ENCODE peak calls at places on chromosome 9, in five cellular contexts. J is osteocyte; I is mucosa of gallbladder; T is stimulated activated CD4-positive, alpha-beta T cell treated with anti-CD3 and anti-CD28 coated beads, Interleukin-1b, Interleukin-23, amount 100 ng/mL, for 4 hours; M is memory B cell. B is an unnamed sample.

GRCh38 chr9:131627846-131628820 is 82.8 kb downstream of the PRRT1B start:
- DNase-seq in T (no peak), J (no peak), I (peak; percentile 75), M (peak; percentile 68), B (peak; percentile 58)

GRCh38 chr9:87406545-87407166 is 91.0 kb upstream of the DAPK1 start:
- DNase-seq in J (no peak), T (no peak), I (no peak), M (no peak), B (no peak)

GRCh38 chr9:93124793-93125192 is 9.3 kb downstream of the NINJ1 start:
- DNase-seq in I (no peak), M (no peak), J (no peak), T (no peak), B (no peak)

GRCh38 chr9:93028448-93029006 is 30.0 kb upstream of the SUSD3 start:
- DNase-seq in M (peak; percentile 55), J (no peak), I (no peak), T (no peak), B (peak; percentile 94)

GRCh38 chr9:13860019-13860418 is 453.9 kb downstream of the NFIB start:
- DNase-seq in J (no peak), M (no peak), I (no peak), T (no peak), B (no peak)

GRCh38 chr9:134496413-134497282 is 145.0 kb upstream of the COL5A1 start:
- DNase-seq in T (no peak), M (no peak), J (no peak), I (no peak), B (no peak)

GRCh38 chr9:113712053-113712452 is 164.1 kb upstream of the ZNF618 start:
- DNase-seq in M (no peak), I (peak; percentile 65), J (peak; percentile 1), T (no peak), B (no peak)

GRCh38 chr9:134895849-134896833 is 15.5 kb downstream of the FCN2 start:
- DNase-seq in T (no peak), I (peak; percentile 33), J (peak; percentile 83), M (no peak), B (no peak)

GRCh38 chr9:89149726-89150125 is 28.9 kb downstream of the SHC3 start:
- DNase-seq in M (no peak), T (no peak), J (no peak), I (no peak), B (no peak)

GRCh38 chr9:5971740-5972139 is 43.7 kb downstream of the RANBP6 start:
- DNase-seq in I (no peak), T (no peak), J (no peak), M (no peak), B (no peak)

GRCh38 chr9:138072897-138073296 is 195.3 kb downstream of the CACNA1B start:
- DNase-seq in J (peak; percentile 74), T (no peak), I (no peak), M (no peak), B (no peak)

GRCh38 chr9:115850548-115851304 is 302.9 kb upstream of the PAPPA start:
- DNase-seq in M (no peak), T (no peak), J (no peak), I (peak; percentile 11), B (no peak)

GRCh38 chr9:27590636-27591035 is 17.4 kb upstream of the C9orf72 start:
- DNase-seq in T (no peak), M (no peak), I (no peak), J (no peak), B (no peak)

GRCh38 chr9:37187269-37187668 is 66.9 kb downstream of the ZCCHC7 start:
- DNase-seq in T (no peak), M (no peak), J (no peak), I (no peak), B (no peak)

GRCh38 chr9:116468369-116468768 is 218.7 kb upstream of the TRIM32 start:
- DNase-seq in T (no peak), M (no peak), I (no peak), J (no peak), B (no peak)

GRCh38 chr9:79489241-79490000 is 82.3 kb upstream of the TLE4 start:
- DNase-seq in T (no peak), J (no peak), I (peak; percentile 41), M (no peak), B (no peak)

GRCh38 chr9:35736201-35736633 is 3.8 kb downstream of the CREB3 start:
- DNase-seq in M (peak; percentile 59), I (peak; percentile 68), T (no peak), J (no peak), B (peak; percentile 59)

GRCh38 chr9:4386819-4387218 is 87.0 kb upstream of the GLIS3 start:
- DNase-seq in J (no peak), I (no peak), T (no peak), M (no peak), B (peak; percentile 34)

B was measured in naive thymus-derived CD4-positive, alpha-beta T cell.